ENCODE peak calls at places on chromosomes 6 and 20, in six cellular contexts. Q is Peyer's patch, R is ovary, Y is IMR-90, J is suprapubic skin, D is thyroid gland. S is an unnamed sample.

GRCh38 chr20:1418335-1418734 is 25.5 kb upstream of the FKBP1A start:
- DNase-seq in Q (no peak), R (no peak), Y (peak; percentile 39), J (no peak), D (no peak), S (no peak)

GRCh38 chr6:33452496-33452895 is 1.9 kb upstream of the ZBTB9 start:
- DNase-seq in Q (peak; percentile 21), R (no peak), Y (no peak), J (no peak), D (no peak), S (no peak)

GRCh38 chr20:50727792-50728485 is 3.4 kb upstream of the PARD6B start:
- DNase-seq in Q (no peak), R (no peak), Y (no peak), J (no peak), D (no peak), S (no peak)

GRCh38 chr6:34272022-34272926 is 23.5 kb upstream of the SMIM29 start:
- DNase-seq in Q (no peak), R (no peak), Y (no peak), J (no peak), D (no peak), S (no peak)

GRCh38 chr6:40336986-40337780 is 250.0 kb downstream of the LRFN2 start:
- DNase-seq in Q (no peak), R (no peak), Y (no peak), J (no peak), D (no peak), S (no peak)

GRCh38 chr6:2378891-2379652 is 133.7 kb upstream of the GMDS start:
- DNase-seq in Q (no peak), R (no peak), Y (peak; percentile 82), J (no peak), D (no peak), S (peak; percentile 29)

GRCh38 chr6:144217264-144217663 is 66.9 kb downstream of the STX11 start:
- DNase-seq in Q (no peak), R (no peak), Y (no peak), J (no peak), D (peak; percentile 15), S (no peak)

GRCh38 chr20:57250607-57251343 is 15.7 kb downstream of the BMP7 start:
- DNase-seq in Q (no peak), R (no peak), Y (no peak), J (no peak), D (no peak), S (no peak)

GRCh38 chr6:25280617-25280990 is 1.4 kb downstream of the CARMIL1 start:
- DNase-seq in Q (no peak), R (no peak), Y (no peak), J (no peak), D (no peak), S (no peak)

GRCh38 chr20:53283011-53283410 is 310.6 kb downstream of the ZNF217 start:
- DNase-seq in Q (no peak), R (no peak), Y (no peak), J (no peak), D (no peak), S (no peak)

GRCh38 chr6:79269877-79270276 is 35.4 kb upstream of the HMGN3 start:
- DNase-seq in Q (no peak), R (no peak), Y (peak; percentile 43), J (no peak), D (no peak), S (no peak)

GRCh38 chr6:169959129-169960002 is 207.9 kb downstream of the ERMARD start:
- DNase-seq in Q (peak; percentile 89), R (peak; percentile 56), Y (no peak), J (peak; percentile 76), D (peak; percentile 25), S (no peak)

GRCh38 chr6:92577077-92577719 is 842.2 kb downstream of the EPHA7 start:
- DNase-seq in Q (no peak), R (no peak), Y (peak; percentile 50), J (no peak), D (no peak), S (no peak)

GRCh38 chr6:138162104-138162946 is 586 bp downstream of the ARFGEF3 start:
- DNase-seq in Q (no peak), R (no peak), Y (no peak), J (no peak), D (peak; percentile 18), S (no peak)

GRCh38 chr6:72182337-72183246 is 296.2 kb downstream of the RIMS1 start:
- DNase-seq in Q (peak; percentile 45), R (peak; percentile 22), Y (peak; percentile 24), J (no peak), D (peak; percentile 77), S (no peak)

DNA sequence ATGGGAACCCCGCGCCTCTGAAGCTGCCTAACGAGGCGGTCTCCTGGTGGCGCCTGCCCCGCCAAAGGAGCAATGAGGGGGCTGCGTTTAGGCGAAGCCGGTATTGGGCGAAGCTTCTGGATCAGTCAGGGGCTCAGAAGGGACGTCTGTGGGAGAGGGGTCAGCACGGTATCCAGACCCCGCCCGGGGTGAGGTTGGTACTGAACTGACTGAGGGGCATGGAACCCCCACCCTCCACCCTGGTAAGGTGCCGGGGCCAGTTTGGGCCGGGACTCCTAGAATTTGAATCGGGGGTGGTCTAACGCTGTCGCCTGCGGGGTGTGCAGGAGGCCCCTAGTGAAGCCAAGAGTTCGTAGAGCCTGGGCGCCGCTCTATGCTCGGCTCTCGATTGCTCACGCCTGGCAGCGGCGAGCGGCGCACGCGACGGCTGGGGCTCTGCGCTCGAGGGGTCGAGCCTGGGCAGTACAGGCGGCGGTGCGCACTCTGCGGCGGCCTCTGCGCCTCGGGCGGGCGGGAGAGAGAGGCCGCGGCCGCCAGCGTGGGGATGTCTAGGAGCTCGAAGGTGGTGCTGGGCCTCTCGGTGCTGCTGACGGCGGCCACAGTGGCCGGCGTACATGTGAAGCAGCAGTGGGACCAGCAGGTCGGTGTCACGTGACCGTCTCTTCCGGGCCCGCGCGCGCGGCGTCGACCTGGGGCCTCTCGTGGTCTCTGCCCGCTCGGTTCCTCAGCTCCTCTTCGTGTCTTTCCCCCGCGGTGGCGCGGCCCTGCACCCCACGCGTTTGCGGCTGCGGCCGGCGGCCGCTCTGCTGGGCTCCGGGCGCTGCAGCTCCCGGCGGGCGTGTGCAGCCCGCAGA is at the start of the genes KAT14 and PET117:
- DNase-seq in Q (peak; percentile 94), R (peak; percentile 93), Y (peak; percentile 89), J (peak; percentile 88), D (peak; percentile 90), S (peak; percentile 85)
- TF ChIP-seq POLR2A in Q (peak; percentile 86), R (peak; percentile 41), Y (peak; percentile 42), J (no peak), D (peak; percentile 43), S (peak; percentile 70)

GRCh38 chr20:10497283-10497682 is 62.2 kb downstream of the SLX4IP start:
- DNase-seq in Q (no peak), R (no peak), Y (no peak), J (no peak), D (no peak), S (no peak)

GRCh38 chr20:10504893-10505292 is 69.8 kb downstream of the SLX4IP start:
- DNase-seq in Q (no peak), R (no peak), Y (peak; percentile 21), J (no peak), D (no peak), S (no peak)

GRCh38 chr20:10502098-10502526 is 67.0 kb downstream of the SLX4IP start:
- DNase-seq in Q (no peak), R (no peak), Y (no peak), J (no peak), D (no peak), S (no peak)

GRCh38 chr20:10498196-10498595 is 63.1 kb downstream of the SLX4IP start:
- DNase-seq in Q (no peak), R (no peak), Y (no peak), J (no peak), D (no peak), S (no peak)

DNA sequence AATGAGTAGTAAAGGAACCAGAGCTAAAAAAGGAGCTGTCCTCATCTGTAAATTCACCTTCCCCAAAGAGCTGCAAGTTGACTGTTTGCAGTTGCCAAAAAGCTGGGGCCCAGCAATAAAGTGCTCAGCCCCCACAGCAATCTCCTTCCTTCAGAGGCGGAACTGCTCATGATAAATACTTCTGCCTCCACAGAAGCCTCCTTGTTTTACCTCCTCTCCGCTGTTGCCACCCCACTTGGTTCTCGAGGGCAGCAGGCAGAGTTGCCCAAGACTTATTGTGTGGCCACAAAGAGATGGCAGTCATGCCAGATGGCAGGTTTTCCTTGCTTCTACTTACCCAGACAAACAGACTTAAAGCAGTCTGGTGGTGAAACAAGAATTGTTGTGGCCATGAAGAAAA is 66.3 kb downstream of the SLX4IP start:
- DNase-seq in Q (no peak), R (no peak), Y (no peak), J (no peak), D (no peak), S (no peak)
- TF ChIP-seq POLR2A in Q (no peak), R (no peak), Y (no peak), J (no peak), D (no peak), S (no peak)

GRCh38 chr6:42563697-42564495 is at the start of gene UBR2:
- DNase-seq in Q (peak; percentile 99), R (peak; percentile 93), Y (peak; percentile 99), J (peak; percentile 98), D (peak; percentile 98), S (peak; percentile 84)
- TF ChIP-seq POLR2A in Q (peak; percentile 94), R (peak; percentile 69), Y (no peak), J (no peak), D (peak; percentile 68), S (peak; percentile 87)

DNA sequence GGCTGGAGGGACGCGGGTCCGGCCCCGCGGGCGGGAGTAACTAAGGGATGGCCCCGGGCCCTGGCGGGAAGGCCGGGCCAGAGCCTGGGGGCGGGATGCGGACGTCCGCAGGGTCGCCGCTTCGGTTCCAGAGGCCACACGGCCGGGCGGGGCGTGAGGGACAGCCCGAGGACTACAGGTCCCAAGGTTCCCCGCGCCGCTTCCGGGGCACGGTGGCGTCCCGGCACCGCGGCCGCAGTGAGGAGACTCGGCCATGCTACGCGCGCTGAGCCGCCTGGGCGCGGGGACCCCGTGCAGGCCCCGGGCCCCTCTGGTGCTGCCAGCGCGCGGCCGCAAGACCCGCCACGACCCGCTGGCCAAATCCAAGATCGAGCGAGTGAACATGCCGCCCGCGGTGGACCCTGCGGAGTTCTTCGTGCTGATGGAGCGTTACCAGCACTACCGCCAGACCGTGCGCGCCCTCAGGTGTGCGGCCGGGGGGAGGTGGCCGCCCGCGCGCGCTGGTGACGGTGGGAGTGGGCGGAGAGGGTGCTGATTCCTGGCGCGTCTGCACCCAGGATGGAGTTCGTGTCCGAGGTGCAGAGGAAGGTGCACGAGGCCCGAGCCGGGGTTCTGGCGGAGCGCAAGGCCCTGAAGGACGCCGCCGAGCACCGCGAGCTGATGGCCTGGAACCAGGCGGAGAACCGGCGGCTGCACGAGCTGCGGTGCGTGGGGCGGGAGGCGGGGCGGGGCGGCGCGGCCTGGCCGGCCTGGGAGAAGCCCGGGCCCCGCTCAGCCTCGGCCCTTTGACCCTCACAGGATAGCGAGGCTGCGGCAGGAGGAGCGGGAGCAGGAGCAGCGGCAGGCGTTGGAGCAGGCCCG is at the start of gene MRPS26:
- DNase-seq in Q (peak; percentile 96), R (peak; percentile 90), Y (peak; percentile 81), J (peak; percentile 91), D (peak; percentile 93), S (peak; percentile 94)
- TF ChIP-seq POLR2A in Q (peak; percentile 62), R (peak; percentile 68), Y (no peak), J (no peak), D (no peak), S (peak; percentile 64)

S was measured in H54.